ENCODE peak calls at places on chromosomes 16 and 17, in seven cellular contexts. R, Z, C, F, I, E and K are unnamed samples. For H3K36me3, the result is how much of the 10 kb centered on the place peaks cover.

GRCh38 chr16:66205287-66206167 is 161.0 kb upstream of the CDH5 start:
- DNase-seq in R (no peak), E (no peak), Z (peak), F (no peak), I (no peak), C (no peak), K (no peak)

GRCh38 chr17:80968602-80969029 is 23.0 kb upstream of the CHMP6 start:
- DNase-seq in C (peak), E (no peak), R (peak), I (peak), Z (no peak), F (no peak), K (no peak)

GRCh38 chr16:50152386-50152806 is 710 bp upstream of the TENT4B start:
- DNase-seq in R (peak), C (no peak), E (no peak), Z (no peak), I (no peak), F (peak), K (no peak)

GRCh38 chr16:57383276-57384247 is 11.3 kb downstream of the CX3CL1 start:
- DNase-seq in C (no peak), I (no peak), R (peak), F (no peak), Z (no peak), E (no peak), K (no peak)

GRCh38 chr16:4293822-4294457 is 21.1 kb upstream of the TFAP4 start:
- DNase-seq in C (peak), F (no peak), Z (no peak), E (no peak), I (no peak), R (peak), K (no peak)

GRCh38 chr16:17921357-17921978 is 415.1 kb downstream of the NPIPA8 start:
- DNase-seq in F (peak), R (no peak), Z (no peak), I (no peak), C (no peak), E (no peak), K (no peak)

GRCh38 chr17:21272881-21273839 is 11.4 kb upstream of the MAP2K3 start:
- DNase-seq in E (no peak), R (no peak), Z (no peak), F (no peak), C (no peak), I (no peak), K (no peak)

GRCh38 chr16:10495031-10495345 is 85.4 kb downstream of the EMP2 start:
- DNase-seq in C (no peak), E (no peak), Z (no peak), F (no peak), R (no peak), I (no peak), K (no peak)

GRCh38 chr17:3870871-3871306 is 22.0 kb downstream of the CAMKK1 start:
- DNase-seq in R (no peak), Z (no peak), E (no peak), F (no peak), C (no peak), I (no peak), K (no peak)

GRCh38 chr17:7848131-7848579 is 6.7 kb upstream of the TMEM88 start:
- DNase-seq in C (no peak), F (no peak), R (no peak), I (no peak), Z (no peak), E (no peak), K (no peak)

GRCh38 chr17:40247926-40248495 is 28.9 kb downstream of the WIPF2 start:
- DNase-seq in R (no peak), F (no peak), E (peak), C (no peak), Z (no peak), I (no peak), K (no peak)

GRCh38 chr16:11613381-11614303 is 26.9 kb upstream of the LITAF start:
- DNase-seq in Z (no peak), I (peak), F (peak), R (no peak), E (peak), C (no peak), K (peak)

GRCh38 chr17:63699638-63700527 is at the start of gene LIMD2:
- DNase-seq in F (peak), Z (no peak), I (peak), R (peak), C (peak), E (no peak), K (no peak)

GRCh38 chr17:19728114-19728495 is 11.7 kb upstream of the SLC47A2 start:
- DNase-seq in E (peak), I (peak), Z (peak), R (peak), C (peak), F (peak), K (no peak)

GRCh38 chr17:50900383-50900892 is 34.3 kb upstream of the TOB1 start:
- DNase-seq in Z (no peak), E (no peak), I (no peak), C (no peak), R (no peak), F (no peak), K (no peak)

GRCh38 chr16:13453938-13454553 is 465.9 kb upstream of the ERCC4 start:
- DNase-seq in E (peak), I (no peak), R (no peak), C (no peak), F (no peak), Z (no peak), K (no peak)

GRCh38 chr17:74737299-74738050 is 419 bp downstream of the RAB37 start:
- DNase-seq in C (no peak), I (peak), Z (no peak), F (peak), R (no peak), E (no peak), K (no peak)

GRCh38 chr17:70096861-70097260 is 21.8 kb downstream of the KCNJ16 start:
- DNase-seq in F (no peak), R (no peak), C (no peak), I (no peak), E (no peak), Z (no peak), K (no peak)

GRCh38 chr17:19726615-19727376 is 10.4 kb upstream of the SLC47A2 start:
- DNase-seq in C (no peak), Z (no peak), E (no peak), R (no peak), I (no peak), F (no peak), K (no peak)

GRCh38 chr17:72381597-72382397 is 261.0 kb downstream of the SOX9 start:
- DNase-seq in R (no peak), E (no peak), I (no peak), F (no peak), C (no peak), Z (no peak), K (no peak)

GRCh38 chr17:7314719-7315569 is at the start of gene GPS2:
- DNase-seq in Z (peak), I (peak), R (peak), F (peak), E (peak), C (peak), K (peak)

GRCh38 chr16:70678121-70678897 is 7.5 kb downstream of the MTSS2 start:
- DNase-seq in Z (no peak), F (no peak), R (no peak), C (no peak), E (no peak), I (peak), K (no peak)

GRCh38 chr17:63622571-63623390 is 564 bp downstream of the MAP3K3 start:
- DNase-seq in Z (no peak), R (peak), I (peak), F (peak), C (peak), E (peak), K (peak)

GRCh38 chr17:60169921-60170817 is 20.4 kb downstream of the CA4 start:
- DNase-seq in Z (no peak), C (no peak), F (no peak), R (no peak), E (no peak), I (no peak), K (no peak)

GRCh38 chr17:79020631-79021301 is 3.2 kb upstream of the C1QTNF1 start:
- DNase-seq in Z (no peak), I (no peak), C (no peak), R (peak), F (no peak), E (no peak), K (no peak)

GRCh38 chr17:63488851-63489250 is 12.0 kb downstream of the ACE start:
- DNase-seq in F (no peak), E (no peak), R (no peak), Z (no peak), C (no peak), I (no peak), K (no peak)

GRCh38 chr16:30485818-30486436 is 13.4 kb downstream of the ITGAL start:
- DNase-seq in C (no peak), F (no peak), R (no peak), E (no peak), I (no peak), Z (no peak), K (no peak)

GRCh38 chr17:82334622-82335394 is 1.2 kb upstream of the SECTM1 start:
- DNase-seq in F (peak), E (no peak), R (no peak), Z (no peak), I (peak), C (no peak), K (no peak)

GRCh38 chr16:67419502-67419901 is 3.2 kb upstream of the ZDHHC1 start:
- DNase-seq in F (no peak), E (no peak), C (no peak), I (no peak), Z (no peak), R (no peak), K (no peak)

GRCh38 chr16:81946206-81946605 is 65.1 kb downstream of the SDR42E1 start:
- DNase-seq in I (no peak), C (no peak), R (no peak), F (no peak), E (no peak), Z (peak), K (no peak)

GRCh38 chr16:69112285-69113129 is 7.1 kb downstream of the HAS3 start:
- DNase-seq in Z (no peak), C (no peak), E (peak), F (peak), R (no peak), I (peak), K (no peak)

GRCh38 chr16:66512589-66513404 is 37.1 kb downstream of the TK2 start:
- DNase-seq in F (peak), Z (no peak), I (no peak), R (no peak), C (no peak), E (no peak), K (no peak)

GRCh38 chr16:15946257-15947044 is 3.0 kb upstream of the ABCC1 start:
- DNase-seq in R (no peak), F (no peak), I (peak), E (no peak), Z (no peak), C (no peak), K (no peak)

GRCh38 chr16:89798126-89798525 is 18.3 kb downstream of the FANCA start:
- DNase-seq in C (no peak), F (no peak), E (no peak), I (no peak), Z (no peak), R (no peak), K (no peak)

GRCh38 chr16:89793955-89794354 is 22.5 kb downstream of the FANCA start:
- DNase-seq in R (no peak), E (no peak), Z (no peak), F (no peak), C (no peak), I (no peak), K (no peak)

GRCh38 chr16:89798832-89799370 is 17.5 kb downstream of the FANCA start:
- DNase-seq in R (no peak), E (no peak), Z (no peak), F (no peak), C (no peak), I (peak), K (no peak)

GRCh38 chr16:89796104-89796503 is 20.3 kb downstream of the FANCA start:
- DNase-seq in E (no peak), R (no peak), F (no peak), C (no peak), I (no peak), Z (no peak), K (no peak)

DNA sequence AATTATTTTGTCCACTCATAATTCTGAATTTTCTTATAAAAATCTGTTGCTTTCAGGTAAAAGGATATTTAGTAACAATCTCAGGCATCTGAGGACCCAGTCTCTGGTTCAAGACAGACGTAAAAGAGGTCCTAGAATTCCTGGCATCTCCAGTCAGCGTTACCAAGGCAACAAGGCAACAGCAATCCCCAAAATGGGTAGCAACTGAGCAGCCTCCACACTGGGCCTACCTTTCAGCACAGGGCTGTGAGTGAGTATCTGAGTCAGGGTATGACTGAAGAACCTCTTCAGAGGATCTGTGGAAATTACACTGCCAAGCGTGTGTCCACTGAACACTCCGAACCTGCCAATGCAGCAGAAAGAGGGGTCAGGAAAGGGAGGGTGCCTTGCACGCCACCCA is 20.8 kb downstream of the FANCA start:
- DNase-seq in E (no peak), F (no peak), R (no peak), C (no peak), Z (no peak), I (no peak), K (no peak)
- H3K36me3 ChIP-seq in E (under half), F (under half), R (under half), C (under half), Z (under half), I (under half), K (under half)

GRCh38 chr17:41972571-41973411 is 6.2 kb downstream of the CNP start:
- DNase-seq in R (no peak), Z (no peak), I (peak), E (no peak), F (peak), C (peak), K (no peak)
- TF ChIP-seq POLR2A in R (no peak), Z (no peak), I (no peak), E (no peak), F (no peak), C (no peak), K (no peak)

GRCh38 chr17:58329808-58330543 is 1.4 kb upstream of the TSPOAP1 start:
- DNase-seq in F (no peak), I (no peak), C (no peak), Z (no peak), E (no peak), R (no peak), K (no peak)
- H3K27ac ChIP-seq in F (peak), I (peak), C (no peak), Z (no peak), E (no peak), R (no peak), K (no peak)

GRCh38 chr17:49029841-49030240 is 32.7 kb downstream of the IGF2BP1 start:
- DNase-seq in E (no peak), I (no peak), Z (no peak), F (no peak), C (no peak), R (no peak), K (no peak)

GRCh38 chr17:49022391-49022941 is 25.3 kb downstream of the IGF2BP1 start:
- DNase-seq in E (no peak), I (no peak), C (no peak), F (no peak), R (no peak), Z (no peak), K (no peak)

GRCh38 chr17:49024523-49024922 is 27.3 kb downstream of the IGF2BP1 start:
- DNase-seq in R (no peak), I (no peak), E (no peak), F (no peak), Z (no peak), C (no peak), K (no peak)

GRCh38 chr17:49031965-49032928 is 35.1 kb downstream of the IGF2BP1 start:
- DNase-seq in C (no peak), E (peak), R (peak), F (no peak), I (no peak), Z (no peak), K (no peak)

DNA sequence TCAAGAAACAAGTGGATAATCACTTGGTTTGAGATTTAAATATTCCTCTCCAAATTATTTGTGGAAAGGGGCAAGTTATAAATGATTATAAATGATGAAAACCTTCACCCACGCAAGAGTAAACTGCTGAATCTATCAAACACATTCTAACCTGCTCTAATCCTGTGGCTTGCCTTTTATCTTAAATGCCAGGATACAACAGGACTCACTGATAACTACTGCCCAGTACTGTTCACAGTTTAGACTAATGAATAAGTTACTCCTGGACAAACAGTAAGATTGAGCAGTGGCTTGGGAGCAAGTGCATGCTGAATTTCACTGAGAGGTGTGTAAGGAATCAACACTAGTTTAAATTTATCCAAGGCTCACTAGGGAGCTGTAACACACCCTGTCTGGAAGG is 31.1 kb downstream of the IGF2BP1 start:
- DNase-seq in Z (no peak), C (no peak), E (no peak), R (no peak), F (no peak), I (no peak), K (no peak)
- H3K36me3 ChIP-seq in Z (under half), C (under half), E (under half), R (under half), F (under half), I (under half), K (under half)

GRCh38 chr16:2151188-2152091 is 3.0 kb downstream of the RAB26 start:
- DNase-seq in C (no peak), F (no peak), E (no peak), R (no peak), I (peak), Z (no peak), K (no peak)
- TF ChIP-seq POLR2A in C (no peak), F (no peak), E (no peak), R (no peak), I (no peak), Z (no peak), K (no peak)

DNA sequence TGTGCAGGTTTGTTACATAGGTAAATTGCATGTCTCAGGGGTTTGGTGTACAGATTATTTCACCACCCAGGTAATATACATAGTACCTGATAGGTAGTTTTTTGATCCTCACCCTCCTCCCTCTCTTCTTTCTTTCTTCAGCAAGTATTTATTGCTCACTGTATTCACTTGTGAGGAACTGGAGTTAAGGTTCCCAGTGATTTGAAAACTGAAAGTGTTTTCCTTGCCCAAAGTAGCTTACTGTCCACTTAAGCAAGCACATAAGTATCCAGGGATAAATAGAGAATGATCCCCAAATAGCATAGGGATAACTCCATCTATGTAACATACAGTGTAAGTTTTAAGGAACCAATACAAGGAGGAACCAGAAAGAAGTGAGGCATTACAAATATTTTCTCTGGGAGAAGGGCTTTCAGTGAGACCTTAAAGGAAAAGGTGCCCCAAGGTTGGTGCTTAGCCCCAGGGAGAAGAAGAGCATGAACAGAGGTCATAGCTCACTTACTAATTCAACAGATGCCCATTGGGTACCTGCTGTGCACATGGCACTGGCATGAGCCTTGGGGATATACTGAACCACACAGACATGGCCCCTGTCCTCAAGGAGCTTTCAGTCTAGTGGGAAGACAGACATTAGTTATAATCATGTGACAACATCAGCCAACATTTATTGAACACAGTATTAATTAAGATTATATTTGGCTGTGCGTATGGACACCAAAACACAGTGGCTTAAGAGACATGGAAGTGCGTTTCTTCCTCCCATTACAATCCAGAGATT is 17.0 kb downstream of the MYL4 start:
- DNase-seq in I (no peak), R (no peak), C (no peak), Z (no peak), E (no peak), F (no peak), K (no peak)
- H3K27ac ChIP-seq in I (peak), R (peak), C (peak), Z (peak), E (peak), F (peak), K (peak)

DNA sequence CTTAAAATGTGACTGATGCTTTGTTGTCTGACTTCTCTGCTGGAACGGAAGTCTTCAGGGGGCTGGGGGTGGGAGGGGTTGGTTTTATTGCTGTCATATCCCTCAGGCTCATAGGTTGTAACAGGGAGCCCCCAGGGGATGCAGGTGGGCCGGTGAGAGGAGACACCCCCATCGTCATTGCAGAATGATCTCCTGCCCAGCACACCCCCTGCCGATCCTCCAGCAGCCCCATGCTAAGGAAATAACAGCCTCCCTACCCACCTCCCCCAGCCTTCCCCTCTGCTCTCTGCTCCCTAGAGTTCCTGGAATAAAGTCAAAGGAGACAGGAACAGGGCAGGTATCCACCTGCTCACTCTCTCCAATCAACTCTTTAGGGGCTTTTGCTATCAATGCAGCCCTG is 270.1 kb upstream of the TNRC6C start:
- DNase-seq in I (no peak), Z (no peak), R (no peak), F (no peak), E (no peak), C (no peak), K (no peak)
- H3K36me3 ChIP-seq in I (under half), Z (under half), R (under half), F (under half), E (under half), C (under half), K (under half)

GRCh38 chr16:85245307-85246172 is 133.3 kb upstream of the CIBAR2 start:
- DNase-seq in E (peak), R (peak), C (peak), F (no peak), I (no peak), Z (no peak), K (no peak)
- TF ChIP-seq POLR2A in E (no peak), R (no peak), C (no peak), F (no peak), I (no peak), Z (no peak), K (no peak)

GRCh38 chr17:15446036-15446435 is 21.4 kb downstream of the CDRT4 start:
- DNase-seq in R (no peak), I (no peak), C (no peak), Z (no peak), F (no peak), E (no peak), K (no peak)
- H3K27ac ChIP-seq in R (no peak), I (no peak), C (no peak), Z (no peak), F (no peak), E (no peak), K (no peak)